ENCODE peak calls at places on chromosomes 3 and 15, in eight cellular contexts. M is lower leg skin; Q is ureter; W is stimulated activated CD8-positive, alpha-beta memory T cell treated with anti-CD3 and anti-CD28 coated beads, Interleukin-15, amount 100 ng/mL, for 24 hours; T is stimulated activated CD4-positive, alpha-beta T cell treated with anti-CD3 and anti-CD28 coated beads, Interleukin-4, amount 100 ng/mL, for 24 hours; S is anterior cingulate cortex; F is memory B cell; L is NCI-H510A treated with DMSO at 0.1 percent for 48 hours. J is an unnamed sample.

GRCh38 chr3:4722103-4722502 is 229.0 kb downstream of the ITPR1 start:
- DNase-seq in Q (peak), F (no peak), T (peak), S (no peak), L (peak), W (no peak), M (peak), J (no peak)

GRCh38 chr15:77187751-77188464 is 117.0 kb upstream of the TSPAN3 start:
- DNase-seq in W (no peak), S (peak), Q (peak), T (peak), L (no peak), F (peak), M (no peak), J (no peak)

GRCh38 chr3:168974628-168975403 is 688.7 kb downstream of the MECOM start:
- DNase-seq in T (no peak), F (no peak), Q (no peak), S (no peak), L (no peak), M (no peak), W (no peak), J (no peak)

GRCh38 chr3:48232232-48232631 is 8.7 kb upstream of the ZNF589 start:
- DNase-seq in T (no peak), F (no peak), L (no peak), W (no peak), Q (no peak), S (no peak), M (no peak), J (no peak)

GRCh38 chr3:138367912-138368311 is 19.5 kb downstream of the MRAS start:
- DNase-seq in W (no peak), L (no peak), Q (no peak), S (peak), T (no peak), M (peak), F (no peak), J (no peak)

GRCh38 chr3:146382386-146382785 is 87.0 kb downstream of the PLSCR2 start:
- DNase-seq in F (no peak), Q (no peak), M (no peak), W (no peak), S (no peak), T (no peak), L (no peak), J (no peak)

GRCh38 chr3:155169221-155169620 is 89.1 kb downstream of the MME start:
- DNase-seq in M (no peak), W (no peak), L (no peak), T (no peak), S (no peak), F (no peak), Q (no peak), J (no peak)

GRCh38 chr3:143784446-143784845 is 63.8 kb downstream of the SLC9A9 start:
- DNase-seq in T (no peak), Q (no peak), M (no peak), W (no peak), L (no peak), S (no peak), F (no peak), J (no peak)

GRCh38 chr3:72154391-72155300 is 369.7 kb upstream of the PROK2 start:
- DNase-seq in T (no peak), F (no peak), S (no peak), Q (no peak), M (no peak), W (no peak), L (no peak), J (no peak)

GRCh38 chr15:52912172-52912571 is 122.0 kb upstream of the ONECUT1 start:
- DNase-seq in W (no peak), Q (no peak), F (no peak), T (no peak), M (no peak), S (no peak), L (no peak), J (no peak)

GRCh38 chr15:82919231-82919886 is 33.2 kb downstream of the HOMER2 start:
- DNase-seq in W (no peak), F (no peak), M (peak), S (no peak), Q (no peak), L (no peak), T (no peak), J (no peak)

GRCh38 chr3:77055841-77056341 is 16.0 kb downstream of the ROBO2 start:
- DNase-seq in W (no peak), F (no peak), L (no peak), Q (no peak), T (no peak), S (no peak), M (no peak), J (no peak)

GRCh38 chr3:34571714-34572113 is 773.3 kb downstream of the PDCD6IP start:
- DNase-seq in F (no peak), T (no peak), M (no peak), L (no peak), Q (no peak), W (no peak), S (no peak), J (no peak)

GRCh38 chr3:161372321-161373260 is 1.3 kb upstream of the SPTSSB start:
- DNase-seq in F (no peak), T (peak), M (peak), S (peak), Q (peak), L (peak), W (no peak), J (no peak)

GRCh38 chr15:74300057-74300620 is 64.0 kb downstream of the CCDC33 start:
- DNase-seq in S (no peak), L (no peak), F (no peak), W (no peak), T (no peak), M (no peak), Q (no peak), J (no peak)

GRCh38 chr15:56887782-56888127 is 30.7 kb upstream of the TCF12 start:
- DNase-seq in S (no peak), M (no peak), Q (no peak), L (no peak), T (no peak), W (no peak), F (no peak), J (no peak)

GRCh38 chr3:12049675-12050074 is 45.5 kb downstream of the SYN2 start:
- DNase-seq in L (no peak), F (no peak), T (no peak), M (no peak), Q (no peak), W (no peak), S (no peak), J (no peak)

GRCh38 chr3:8532251-8532831 is 30.7 kb downstream of the LMCD1 start:
- DNase-seq in F (no peak), T (no peak), Q (no peak), L (no peak), W (no peak), M (no peak), S (no peak), J (no peak)

GRCh38 chr3:63349583-63350177 is 71.6 kb downstream of the SYNPR start:
- DNase-seq in T (peak), M (no peak), Q (peak), S (peak), W (no peak), F (no peak), L (peak), J (no peak)

GRCh38 chr15:22868928-22869327 is 30.5 kb downstream of the NIPA2 start:
- DNase-seq in W (no peak), T (no peak), F (no peak), Q (no peak), M (peak), L (no peak), S (no peak), J (no peak)

GRCh38 chr3:149021830-149022229 is 30.5 kb downstream of the GYG1 start:
- DNase-seq in M (no peak), W (no peak), L (no peak), T (no peak), F (no peak), S (no peak), Q (no peak), J (no peak)

GRCh38 chr15:45585069-45585468 is 2.1 kb upstream of the BLOC1S6 start:
- DNase-seq in S (no peak), L (no peak), W (no peak), T (no peak), M (no peak), Q (no peak), F (no peak), J (no peak)

GRCh38 chr15:38690737-38691332 is 126.2 kb upstream of the RASGRP1 start:
- DNase-seq in M (peak), T (peak), Q (peak), W (no peak), F (peak), L (peak), S (peak), J (no peak)

GRCh38 chr3:120177907-120178306 is 83.7 kb upstream of the GSK3B start:
- DNase-seq in L (peak), Q (no peak), S (no peak), F (no peak), T (no peak), M (no peak), W (no peak), J (peak)

GRCh38 chr3:11566916-11567315 is 76.8 kb downstream of the VGLL4 start:
- DNase-seq in M (peak), Q (no peak), W (no peak), L (no peak), S (no peak), T (no peak), F (no peak), J (peak)

GRCh38 chr3:123758081-123758564 is 126.0 kb downstream of the MYLK start:
- DNase-seq in T (no peak), M (peak), S (no peak), L (peak), F (no peak), W (no peak), Q (no peak), J (peak)

GRCh38 chr3:35664460-35664919 is 25.2 kb downstream of the ARPP21 start:
- DNase-seq in Q (peak), T (no peak), W (no peak), L (peak), S (peak), F (no peak), M (peak), J (no peak)

GRCh38 chr3:16673530-16673929 is 68.3 kb upstream of the DAZL start:
- DNase-seq in F (no peak), T (no peak), W (no peak), L (no peak), S (no peak), M (no peak), Q (no peak), J (no peak)

GRCh38 chr3:39000008-39000450 is 51.7 kb downstream of the SCN11A start:
- DNase-seq in L (peak), Q (no peak), W (no peak), M (no peak), F (peak), S (no peak), T (no peak), J (no peak)

GRCh38 chr3:71724584-71725278 is 471 bp downstream of the EIF4E3 start:
- DNase-seq in Q (peak), F (peak), L (no peak), S (no peak), M (peak), T (peak), W (no peak), J (no peak)

GRCh38 chr15:78004919-78005634 is 72.4 kb downstream of the TBC1D2B start:
- DNase-seq in W (no peak), L (peak), Q (peak), T (no peak), S (peak), F (no peak), M (peak), J (no peak)

GRCh38 chr3:132803889-132804288 is 81.7 kb upstream of the NPHP3 start:
- DNase-seq in W (no peak), F (no peak), Q (no peak), S (no peak), L (no peak), T (no peak), M (no peak), J (no peak)

GRCh38 chr3:187183210-187183862 is 13.9 kb upstream of the RTP1 start:
- DNase-seq in T (no peak), S (no peak), F (no peak), W (no peak), L (no peak), M (no peak), Q (peak), J (no peak)

GRCh38 chr3:97910931-97911351 is 61.3 kb downstream of the RIOX2 start:
- DNase-seq in Q (no peak), T (no peak), W (no peak), F (no peak), M (no peak), L (no peak), S (no peak), J (no peak)

GRCh38 chr15:69624816-69625215 is 172.2 kb downstream of the RPLP1 start:
- DNase-seq in Q (no peak), L (no peak), F (no peak), S (no peak), M (peak), T (no peak), W (no peak), J (peak)

GRCh38 chr3:185341616-185342457 is 21.1 kb upstream of the MAP3K13 start:
- DNase-seq in M (no peak), Q (no peak), S (peak), F (no peak), W (no peak), T (no peak), L (no peak), J (no peak)

GRCh38 chr15:85340852-85341251 is 39.6 kb upstream of the AKAP13 start:
- DNase-seq in S (no peak), Q (no peak), M (no peak), F (no peak), W (no peak), T (no peak), L (no peak), J (no peak)

J was measured in vagina.